ENCODE peak calls at places on chromosomes 12 and 14, in nine cellular contexts. U is SK-MEL-5; B is heart left ventricle; M is RWPE2; P is NCI-H2171 treated with DMSO at 0.1 percent for 48 hours; Y is stimulated activated CD4-positive, alpha-beta T cell treated with anti-CD3 and anti-CD28 coated beads, Interleukin-15, amount 100 ng/mL, for 24 hours; X is stimulated activated CD8-positive, alpha-beta memory T cell treated with anti-CD3 and anti-CD28 coated beads, Interleukin-7, amount 100 ng/mL, for 1 hour; E is adrenal gland; H is EL. Z is an unnamed sample.

GRCh38 chr14:82359201-82359600 is 825.5 kb upstream of the SEL1L start:
- DNase-seq in H (no peak), X (no peak), U (no peak), E (no peak), B (no peak), P (no peak), M (no peak), Y (no peak), Z (no peak)

GRCh38 chr14:87351007-87351406 is 642.0 kb downstream of the GALC start:
- DNase-seq in B (no peak), Y (no peak), M (no peak), U (no peak), X (no peak), E (no peak), P (no peak), H (no peak), Z (no peak)

GRCh38 chr12:105228494-105228893 is 7.5 kb downstream of the APPL2 start:
- DNase-seq in B (no peak), M (no peak), U (peak; percentile 39), X (no peak), E (no peak), Y (peak; percentile 19), P (no peak), H (peak; percentile 81), Z (peak; percentile 78)

GRCh38 chr14:56199095-56199975 is 81.1 kb downstream of the PELI2 start:
- DNase-seq in B (no peak), M (no peak), U (peak; percentile 10), P (no peak), H (peak; percentile 95), E (peak; percentile 82), Y (no peak), X (no peak), Z (peak; percentile 93)

GRCh38 chr12:78703820-78704525 is 160.6 kb upstream of the SYT1 start:
- DNase-seq in Y (no peak), M (no peak), U (no peak), B (no peak), E (no peak), H (peak; percentile 90), X (no peak), P (no peak), Z (peak; percentile 50)

GRCh38 chr14:74426202-74426582 is at the start of gene SYNDIG1L:
- DNase-seq in B (no peak), Y (no peak), M (no peak), P (no peak), E (no peak), X (no peak), U (no peak), H (no peak), Z (no peak)

GRCh38 chr12:109736552-109737108 is 23.0 kb downstream of the FAM222A start:
- DNase-seq in P (no peak), H (peak; percentile 35), Y (peak; percentile 35), X (no peak), E (peak; percentile 23), M (peak; percentile 56), B (peak; percentile 59), U (no peak), Z (peak; percentile 31)

GRCh38 chr12:80053048-80053790 is 46.1 kb upstream of the OTOGL start:
- DNase-seq in P (no peak), E (peak; percentile 89), M (no peak), Y (no peak), U (no peak), H (peak; percentile 85), B (peak; percentile 70), X (no peak), Z (peak; percentile 93)

GRCh38 chr12:79885956-79886490 is 48.9 kb downstream of the PPP1R12A start:
- DNase-seq in X (no peak), M (no peak), U (no peak), P (no peak), B (no peak), E (no peak), H (no peak), Y (no peak), Z (no peak)

GRCh38 chr12:125683748-125684381 is 618.6 kb downstream of the AACS start:
- DNase-seq in U (peak; percentile 57), M (no peak), E (no peak), P (peak; percentile 0), B (peak; percentile 57), H (no peak), X (no peak), Y (peak; percentile 63), Z (no peak)

GRCh38 chr12:124007356-124007755 is 34.3 kb downstream of the ZNF664 start:
- DNase-seq in U (no peak), E (no peak), X (no peak), Y (no peak), B (no peak), H (no peak), P (no peak), M (no peak), Z (no peak)

GRCh38 chr12:68432622-68433021 is 100.5 kb upstream of the MDM1 start:
- DNase-seq in B (no peak), X (no peak), M (no peak), Y (no peak), U (no peak), H (no peak), E (no peak), P (no peak), Z (no peak)

GRCh38 chr12:81208193-81208946 is 130.5 kb downstream of the ACSS3 start:
- DNase-seq in U (no peak), E (no peak), Y (no peak), M (no peak), X (no peak), P (no peak), B (no peak), H (no peak), Z (peak; percentile 31)

GRCh38 chr14:95313707-95314106 is 6.0 kb downstream of the CLMN start:
- DNase-seq in M (no peak), P (no peak), U (peak; percentile 73), Y (no peak), H (peak; percentile 41), E (peak; percentile 81), B (no peak), X (no peak), Z (peak; percentile 82)

GRCh38 chr14:85437143-85437542 is 92.8 kb upstream of the FLRT2 start:
- DNase-seq in M (peak; percentile 71), P (no peak), B (no peak), Y (no peak), U (no peak), X (no peak), H (peak; percentile 31), E (no peak), Z (no peak)

GRCh38 chr14:98103705-98104104 is 1168.3 kb downstream of the BCL11B start:
- DNase-seq in E (no peak), H (no peak), Y (no peak), B (no peak), X (no peak), U (no peak), P (no peak), M (no peak), Z (no peak)

Z was measured in stromal cell of bone marrow.